ENCODE peak calls at places on chromosome 3, in six cellular contexts. One of them, this sample, is unnamed.
A peak's percentile ranks its signal among the peaks of the same experiment; 100 is the strongest.

GRCh38 chr3:4744405-4745239 is 234.6 kb upstream of the BHLHE40 start:
- DNase-seq in mesendoderm: peak; percentile 49
- DNase-seq in neuronal stem cell: no peak
- DNase-seq in H9: no peak
- DNase-seq in IMR-90: peak; percentile 82
- DNase-seq in H1: no peak
- DNase-seq in this sample: peak; percentile 74

GRCh38 chr3:5264896-5265770 is 77.6 kb downstream of the EDEM1 start:
- DNase-seq in IMR-90: peak; percentile 4
- DNase-seq in H9: no peak
- DNase-seq in neuronal stem cell: no peak
- DNase-seq in H1: no peak
- DNase-seq in mesendoderm: no peak
- DNase-seq in this sample: no peak

GRCh38 chr3:171682743-171683142 is 127.5 kb downstream of the PLD1 start:
- DNase-seq in neuronal stem cell: no peak
- DNase-seq in H1: no peak
- DNase-seq in IMR-90: no peak
- DNase-seq in mesendoderm: no peak
- DNase-seq in H9: no peak
- DNase-seq in this sample: no peak

GRCh38 chr3:23620044-23620443 is 185.7 kb upstream of the UBE2E1 start:
- DNase-seq in H1: no peak
- DNase-seq in IMR-90: no peak
- DNase-seq in H9: no peak
- DNase-seq in neuronal stem cell: no peak
- DNase-seq in mesendoderm: peak; percentile 31
- DNase-seq in this sample: no peak

GRCh38 chr3:66083096-66083960 is 44.6 kb upstream of the MAGI1 start:
- DNase-seq in H9: no peak
- DNase-seq in neuronal stem cell: no peak
- DNase-seq in IMR-90: no peak
- DNase-seq in mesendoderm: no peak
- DNase-seq in H1: no peak
- DNase-seq in this sample: no peak

GRCh38 chr3:48122504-48122903 is 65.7 kb downstream of the CDC25A start:
- DNase-seq in mesendoderm: peak; percentile 34
- DNase-seq in neuronal stem cell: no peak
- DNase-seq in H9: no peak
- DNase-seq in H1: no peak
- DNase-seq in IMR-90: no peak
- DNase-seq in this sample: no peak

GRCh38 chr3:23055733-23056376 is 147.3 kb upstream of the UBE2E2 start:
- DNase-seq in IMR-90: peak; percentile 76
- DNase-seq in neuronal stem cell: no peak
- DNase-seq in H1: no peak
- DNase-seq in H9: no peak
- DNase-seq in mesendoderm: no peak
- DNase-seq in this sample: peak; percentile 62

GRCh38 chr3:72318504-72319201 is 529.6 kb downstream of the SHQ1 start:
- DNase-seq in neuronal stem cell: no peak
- DNase-seq in mesendoderm: no peak
- DNase-seq in H1: no peak
- DNase-seq in H9: no peak
- DNase-seq in IMR-90: peak; percentile 53
- DNase-seq in this sample: peak; percentile 41

GRCh38 chr3:23950303-23950702 is 5.2 kb downstream of the NR1D2 start:
- DNase-seq in neuronal stem cell: no peak
- DNase-seq in H1: no peak
- DNase-seq in mesendoderm: no peak
- DNase-seq in H9: no peak
- DNase-seq in IMR-90: no peak
- DNase-seq in this sample: peak; percentile 48

GRCh38 chr3:58630081-58630709 is 36.4 kb downstream of the FAM3D start:
- DNase-seq in neuronal stem cell: peak; percentile 71
- DNase-seq in mesendoderm: peak; percentile 83
- DNase-seq in H1: peak; percentile 23
- DNase-seq in IMR-90: peak; percentile 57
- DNase-seq in H9: peak; percentile 78
- DNase-seq in this sample: peak; percentile 65

GRCh38 chr3:194079702-194080172 is 56.2 kb upstream of the HES1 start:
- DNase-seq in mesendoderm: no peak
- DNase-seq in H1: no peak
- DNase-seq in IMR-90: no peak
- DNase-seq in H9: no peak
- DNase-seq in neuronal stem cell: no peak
- DNase-seq in this sample: no peak

GRCh38 chr3:13543251-13543650 is 5.7 kb upstream of the FBLN2 start:
- DNase-seq in H1: no peak
- DNase-seq in neuronal stem cell: no peak
- DNase-seq in IMR-90: peak; percentile 87
- DNase-seq in mesendoderm: peak; percentile 81
- DNase-seq in H9: peak; percentile 39
- DNase-seq in this sample: peak; percentile 94

GRCh38 chr3:27859821-27860220 is 137.7 kb upstream of the EOMES start:
- DNase-seq in H9: no peak
- DNase-seq in neuronal stem cell: no peak
- DNase-seq in H1: no peak
- DNase-seq in mesendoderm: no peak
- DNase-seq in IMR-90: no peak
- DNase-seq in this sample: no peak

GRCh38 chr3:77467702-77468407 is 428.0 kb downstream of the ROBO2 start:
- DNase-seq in neuronal stem cell: no peak
- DNase-seq in H9: no peak
- DNase-seq in mesendoderm: no peak
- DNase-seq in H1: no peak
- DNase-seq in IMR-90: no peak
- DNase-seq in this sample: no peak

GRCh38 chr3:195030791-195031321 is 240.1 kb downstream of the XXYLT1 start:
- DNase-seq in IMR-90: peak; percentile 28
- DNase-seq in mesendoderm: no peak
- DNase-seq in H9: no peak
- DNase-seq in neuronal stem cell: no peak
- DNase-seq in H1: no peak
- DNase-seq in this sample: peak; percentile 90

GRCh38 chr3:124117486-124117885 is 125.6 kb upstream of the ROPN1 start:
- DNase-seq in H9: no peak
- DNase-seq in neuronal stem cell: no peak
- DNase-seq in IMR-90: peak; percentile 82
- DNase-seq in mesendoderm: no peak
- DNase-seq in H1: no peak
- DNase-seq in this sample: peak; percentile 2

GRCh38 chr3:127767126-127767525 is 55.2 kb downstream of the MGLL start:
- DNase-seq in mesendoderm: no peak
- DNase-seq in H1: no peak
- DNase-seq in neuronal stem cell: no peak
- DNase-seq in IMR-90: no peak
- DNase-seq in H9: no peak
- DNase-seq in this sample: no peak

GRCh38 chr3:64160000-64160690 is 65.1 kb downstream of the PRICKLE2 start:
- DNase-seq in IMR-90: no peak
- DNase-seq in mesendoderm: no peak
- DNase-seq in neuronal stem cell: no peak
- DNase-seq in H9: no peak
- DNase-seq in H1: no peak
- DNase-seq in this sample: no peak

GRCh38 chr3:64152676-64153466 is 72.4 kb downstream of the PRICKLE2 start:
- DNase-seq in IMR-90: no peak
- DNase-seq in mesendoderm: no peak
- DNase-seq in H9: no peak
- DNase-seq in H1: no peak
- DNase-seq in neuronal stem cell: no peak
- DNase-seq in this sample: no peak

GRCh38 chr3:64158334-64158733 is 66.9 kb downstream of the PRICKLE2 start:
- DNase-seq in H9: no peak
- DNase-seq in IMR-90: peak; percentile 35
- DNase-seq in neuronal stem cell: no peak
- DNase-seq in mesendoderm: no peak
- DNase-seq in H1: no peak
- DNase-seq in this sample: no peak

GRCh38 chr3:64161481-64161952 is 63.7 kb downstream of the PRICKLE2 start:
- DNase-seq in H1: no peak
- DNase-seq in mesendoderm: no peak
- DNase-seq in IMR-90: no peak
- DNase-seq in neuronal stem cell: no peak
- DNase-seq in H9: no peak
- DNase-seq in this sample: no peak

GRCh38 chr3:64157150-64158035 is 67.9 kb downstream of the PRICKLE2 start:
- DNase-seq in neuronal stem cell: no peak
- DNase-seq in mesendoderm: no peak
- DNase-seq in H1: no peak
- DNase-seq in H9: no peak
- DNase-seq in IMR-90: no peak
- DNase-seq in this sample: no peak
- H2BK5ac ChIP-seq in neuronal stem cell: no peak overlapping the region
- H2BK5ac ChIP-seq in mesendoderm: no peak overlapping the region
- H2BK5ac ChIP-seq in H1: peak overlapping the region; percentile 69
- H2BK5ac ChIP-seq in H9: no peak overlapping the region
- H2BK5ac ChIP-seq in IMR-90: no peak overlapping the region
- H2BK5ac ChIP-seq in this sample: no peak overlapping the region

DNA sequence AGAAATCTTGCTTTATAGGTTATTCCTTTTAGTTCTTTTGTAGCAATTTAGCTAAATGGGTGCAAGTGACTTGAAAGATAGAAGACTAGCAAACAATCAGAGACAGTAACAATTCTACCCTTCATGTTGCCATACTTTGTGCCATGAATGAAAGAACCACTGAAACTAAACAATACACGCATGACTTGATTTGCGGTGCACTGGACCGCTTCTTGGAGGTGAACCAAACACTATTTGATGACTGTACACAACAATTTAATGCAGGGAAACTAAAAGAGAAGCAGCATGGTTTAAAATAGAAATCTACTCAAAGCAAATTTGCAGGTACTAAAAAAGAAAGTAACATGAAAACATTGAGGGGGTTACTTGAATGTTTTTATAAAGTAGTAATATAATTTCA is 331.0 kb upstream of the RARB start:
- DNase-seq in IMR-90: no peak
- DNase-seq in H9: no peak
- DNase-seq in neuronal stem cell: no peak
- DNase-seq in mesendoderm: no peak
- DNase-seq in H1: no peak
- DNase-seq in this sample: no peak
- H2BK15ac ChIP-seq in IMR-90: no peak overlapping the region
- H2BK15ac ChIP-seq in H9: no peak overlapping the region
- H2BK15ac ChIP-seq in neuronal stem cell: no peak overlapping the region
- H2BK15ac ChIP-seq in mesendoderm: no peak overlapping the region
- H2BK15ac ChIP-seq in H1: no peak overlapping the region
- H2BK15ac ChIP-seq in this sample: no peak overlapping the region

DNA sequence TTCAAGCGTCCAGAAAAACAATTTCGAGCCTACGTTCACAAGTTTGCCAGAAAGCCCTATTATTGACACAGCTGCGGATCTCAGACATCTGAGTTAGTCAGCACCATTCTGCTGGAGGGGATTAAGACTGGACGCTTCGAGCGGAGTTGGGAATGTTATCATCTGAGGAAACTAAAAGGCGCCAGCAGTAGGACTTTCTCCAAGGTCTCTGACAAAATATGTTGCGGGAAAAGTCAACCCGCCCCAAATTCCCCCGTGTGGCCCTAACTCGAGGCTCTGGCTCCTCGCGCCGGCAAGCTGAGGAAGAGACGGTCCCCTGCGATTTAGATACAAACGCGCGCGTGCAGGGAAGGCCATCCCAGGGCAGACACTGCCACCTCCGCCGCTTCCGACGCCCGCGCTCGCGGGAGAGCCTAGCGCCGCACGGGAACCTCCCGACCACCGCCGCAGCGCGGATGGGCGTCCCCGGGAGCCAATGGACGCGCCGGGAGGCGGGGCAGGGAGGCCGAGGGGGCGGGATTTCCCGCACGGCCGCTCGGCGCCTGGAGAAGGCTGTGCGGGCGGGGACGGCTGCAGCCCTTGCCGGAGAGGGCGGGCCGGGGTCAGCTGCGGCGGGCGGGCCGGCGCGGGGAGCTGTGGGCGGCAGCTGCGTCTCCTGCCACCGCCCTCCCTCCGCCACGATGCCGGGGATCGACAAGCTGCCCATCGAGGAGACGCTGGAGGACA is at the start of gene APPL1:
- DNase-seq in mesendoderm: peak; percentile 96
- DNase-seq in neuronal stem cell: peak; percentile 93
- DNase-seq in H9: peak; percentile 95
- DNase-seq in IMR-90: peak; percentile 85
- DNase-seq in H1: peak; percentile 64
- DNase-seq in this sample: peak; percentile 91
- H2BK5ac ChIP-seq in mesendoderm: no peak within 1 kb of the TSS
- H2BK5ac ChIP-seq in neuronal stem cell: peak within 1 kb of the TSS; percentile 16
- H2BK5ac ChIP-seq in H9: no peak within 1 kb of the TSS
- H2BK5ac ChIP-seq in IMR-90: peak within 1 kb of the TSS; percentile 64
- H2BK5ac ChIP-seq in H1: peak within 1 kb of the TSS; percentile 44
- H2BK5ac ChIP-seq in this sample: peak within 1 kb of the TSS; percentile 85

GRCh38 chr3:41715376-41715775 is 246.5 kb downstream of the ULK4 start:
- DNase-seq in IMR-90: no peak
- DNase-seq in neuronal stem cell: no peak
- DNase-seq in H9: no peak
- DNase-seq in H1: no peak
- DNase-seq in mesendoderm: peak; percentile 30
- DNase-seq in this sample: no peak
- H2BK15ac ChIP-seq in IMR-90: no peak overlapping the region
- H2BK15ac ChIP-seq in neuronal stem cell: no peak overlapping the region
- H2BK15ac ChIP-seq in H9: no peak overlapping the region
- H2BK15ac ChIP-seq in H1: no peak overlapping the region
- H2BK15ac ChIP-seq in mesendoderm: no peak overlapping the region
- H2BK15ac ChIP-seq in this sample: no peak overlapping the region

DNA sequence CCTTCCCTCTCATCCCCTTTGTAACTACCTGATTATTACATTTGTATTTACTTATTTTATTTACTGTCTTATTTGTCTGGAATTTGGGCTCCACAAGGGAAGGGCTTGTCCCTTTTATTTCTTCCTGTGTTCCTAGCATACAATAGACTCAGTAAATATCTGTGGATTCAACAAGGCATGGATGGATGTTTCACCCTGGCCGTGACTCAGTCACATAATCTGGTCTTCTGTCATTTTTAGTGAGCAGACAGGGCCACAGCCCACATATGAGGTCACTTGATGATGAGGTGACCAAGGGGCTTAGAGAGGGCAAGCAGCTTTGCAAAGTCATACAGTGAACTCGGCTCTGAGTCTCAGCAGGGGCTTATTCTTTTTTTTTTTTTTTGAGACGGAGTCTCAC is 7.8 kb upstream of the DAG1 start:
- DNase-seq in neuronal stem cell: no peak
- DNase-seq in H1: no peak
- DNase-seq in mesendoderm: peak; percentile 78
- DNase-seq in H9: no peak
- DNase-seq in IMR-90: peak; percentile 67
- DNase-seq in this sample: peak; percentile 73
- H2BK5ac ChIP-seq in neuronal stem cell: no peak overlapping the region
- H2BK5ac ChIP-seq in H1: peak overlapping the region; percentile 98
- H2BK5ac ChIP-seq in mesendoderm: peak overlapping the region; percentile 95
- H2BK5ac ChIP-seq in H9: no peak overlapping the region
- H2BK5ac ChIP-seq in IMR-90: peak overlapping the region; percentile 77
- H2BK5ac ChIP-seq in this sample: no peak overlapping the region